ENCODE peak calls at places on chromosomes 16 and 17, in eight cellular contexts. H, B, T, U, Y, J, S and E are unnamed samples. For H3K9me3, the result is how much of the 10 kb centered on the place peaks cover.

GRCh38 chr17:16512011-16512410 is 20.0 kb upstream of the LRRC75A start:
- DNase-seq in H (no peak), B (no peak), T (no peak), U (peak), Y (peak), J (no peak), S (no peak), E (no peak)

GRCh38 chr17:49603720-49604119 is 28.0 kb downstream of the NXPH3 start:
- DNase-seq in H (no peak), B (no peak), T (peak), U (no peak), Y (no peak), J (no peak), S (no peak), E (no peak)

GRCh38 chr17:48127371-48128051 is 19.9 kb downstream of the SNX11 start:
- DNase-seq in H (no peak), B (no peak), T (peak), U (no peak), Y (no peak), J (no peak), S (no peak), E (no peak)

GRCh38 chr16:17481741-17482140 is 11.0 kb upstream of the XYLT1 start:
- DNase-seq in H (no peak), B (peak), T (no peak), U (no peak), Y (no peak), J (peak), S (no peak), E (no peak)

GRCh38 chr16:88010343-88010970 is 59.2 kb downstream of the BANP start:
- DNase-seq in H (no peak), B (no peak), T (no peak), U (no peak), Y (no peak), J (no peak), S (no peak), E (no peak)

GRCh38 chr17:65074778-65075250 is 18.3 kb upstream of the GNA13 start:
- DNase-seq in H (no peak), B (peak), T (no peak), U (no peak), Y (no peak), J (peak), S (peak), E (no peak)

GRCh38 chr17:78416791-78417530 is 38.5 kb downstream of the PGS1 start:
- DNase-seq in H (no peak), B (no peak), T (no peak), U (no peak), Y (no peak), J (peak), S (no peak), E (no peak)

GRCh38 chr16:4801051-4801961 is 1.1 kb downstream of the ROGDI start:
- DNase-seq in H (no peak), B (no peak), T (no peak), U (peak), Y (no peak), J (peak), S (no peak), E (no peak)

GRCh38 chr17:17090642-17091103 is 48.4 kb downstream of the MPRIP start:
- DNase-seq in H (no peak), B (no peak), T (no peak), U (no peak), Y (no peak), J (peak), S (peak), E (no peak)

GRCh38 chr16:26371349-26371869 is 679.6 kb downstream of the HS3ST4 start:
- DNase-seq in H (no peak), B (no peak), T (no peak), U (no peak), Y (no peak), J (no peak), S (no peak), E (no peak)

GRCh38 chr17:14080847-14081251 is 11.5 kb downstream of the COX10 start:
- DNase-seq in H (no peak), B (no peak), T (peak), U (no peak), Y (no peak), J (peak), S (no peak), E (no peak)

GRCh38 chr17:28684963-28685362 is 23.0 kb downstream of the SUPT6H start:
- DNase-seq in H (no peak), B (no peak), T (peak), U (no peak), Y (no peak), J (peak), S (peak), E (no peak)

GRCh38 chr17:69734656-69735055 is 320.2 kb downstream of the MAP2K6 start:
- DNase-seq in H (no peak), B (no peak), T (no peak), U (no peak), Y (no peak), J (no peak), S (no peak), E (no peak)
- H3K9me3 ChIP-seq in H (under half), B (under half), T (under half), U (under half), Y (under half), J (under half), S (under half), E (under half)

GRCh38 chr17:6910987-6911603 is 79.6 kb upstream of the TEKT1 start:
- DNase-seq in H (no peak), B (no peak), T (peak), U (peak), Y (peak), J (no peak), S (no peak), E (no peak)

GRCh38 chr17:6913608-6914443 is 82.0 kb upstream of the ALOX12 start:
- DNase-seq in H (peak), B (peak), T (peak), U (peak), Y (peak), J (peak), S (peak), E (peak)

GRCh38 chr17:6912110-6913051 is 80.9 kb upstream of the TEKT1 start:
- DNase-seq in H (no peak), B (no peak), T (no peak), U (no peak), Y (no peak), J (no peak), S (no peak), E (no peak)

GRCh38 chr17:6915620-6916019 is 80.2 kb upstream of the ALOX12 start:
- DNase-seq in H (no peak), B (no peak), T (no peak), U (no peak), Y (no peak), J (no peak), S (no peak), E (no peak)

DNA sequence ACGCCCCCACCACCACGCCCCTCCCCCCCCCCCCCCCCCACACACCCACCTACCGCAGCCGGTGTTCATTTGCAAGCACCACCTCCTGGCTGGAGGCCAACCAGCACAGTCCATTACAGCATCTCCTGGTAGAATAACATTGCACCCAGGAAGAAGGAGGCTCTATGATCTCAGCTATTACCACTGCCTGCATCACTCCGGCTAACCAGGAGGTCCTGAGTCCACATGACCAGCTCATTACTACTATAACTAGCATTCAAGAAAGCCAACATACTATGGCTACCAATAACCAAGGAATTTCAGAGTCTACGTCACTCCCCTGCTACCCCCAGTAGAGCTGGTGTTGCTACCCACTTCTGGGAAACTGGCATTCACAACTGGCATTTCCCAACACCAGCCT is 81.1 kb upstream of the ALOX12 start:
- DNase-seq in H (no peak), B (no peak), T (peak), U (no peak), Y (peak), J (peak), S (no peak), E (no peak)
- H3K9me3 ChIP-seq in H (under half), B (under half), T (under half), U (under half), Y (under half), J (under half), S (under half), E (under half)

DNA sequence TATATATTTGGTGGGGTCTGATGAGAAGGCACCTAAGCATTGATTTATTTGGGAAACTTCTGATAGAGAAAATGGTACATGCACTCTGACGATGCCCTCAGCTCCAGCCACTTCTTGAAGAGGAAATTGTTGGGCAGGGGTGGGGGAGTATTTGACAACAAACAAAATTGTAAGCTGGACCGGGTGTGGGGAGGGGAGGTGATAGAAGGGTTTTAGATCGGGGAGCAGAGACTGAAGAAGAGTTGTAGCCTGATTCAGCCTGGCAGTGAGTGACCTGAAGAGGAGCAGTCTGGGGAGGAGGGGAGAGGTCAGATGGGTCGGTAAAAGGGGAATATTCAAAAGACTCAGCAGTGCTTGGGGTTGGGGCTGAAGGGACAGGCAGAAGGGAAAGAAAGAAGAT is 2284.7 kb downstream of the TP53TG3F start:
- DNase-seq in H (no peak), B (no peak), T (no peak), U (no peak), Y (no peak), J (no peak), S (no peak), E (no peak)
- H3K9me3 ChIP-seq in H (under half), B (under half), T (under half), U (under half), Y (half or more), J (half or more), S (under half), E (under half)

GRCh38 chr16:16158741-16159374 is 64.4 kb downstream of the ABCC6 start:
- DNase-seq in H (no peak), B (no peak), T (peak), U (no peak), Y (no peak), J (no peak), S (no peak), E (no peak)
- H3K9me3 ChIP-seq in H (under half), B (under half), T (under half), U (under half), Y (under half), J (under half), S (under half), E (under half)

DNA sequence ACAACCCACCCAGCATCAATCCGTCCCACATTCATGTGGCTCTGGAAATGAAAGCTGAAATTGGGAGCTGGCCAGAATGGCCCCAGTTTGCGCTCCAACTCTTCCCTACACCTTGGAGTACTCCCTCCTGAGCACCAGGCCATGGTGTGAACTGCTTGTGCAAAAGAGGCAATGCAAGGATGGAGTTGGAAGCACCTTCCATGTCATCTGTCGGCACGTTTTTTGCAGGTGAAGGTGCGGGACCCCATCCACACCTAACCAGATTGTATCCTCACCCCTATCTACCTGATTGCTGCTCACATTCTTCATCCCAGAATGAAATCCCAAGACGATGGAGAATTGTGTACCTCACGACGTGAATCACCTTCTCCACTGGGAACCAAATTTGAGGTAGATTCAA is 136.6 kb upstream of the WSB1 start:
- DNase-seq in H (no peak), B (no peak), T (no peak), U (no peak), Y (no peak), J (no peak), S (no peak), E (no peak)
- H3K9me3 ChIP-seq in H (under half), B (under half), T (under half), U (under half), Y (under half), J (under half), S (under half), E (under half)

GRCh38 chr17:61409301-61410099 is 9.9 kb downstream of the TBX2 start:
- DNase-seq in H (peak), B (peak), T (peak), U (peak), Y (no peak), J (peak), S (peak), E (no peak)
- H3K9me3 ChIP-seq in H (under half), B (under half), T (under half), U (under half), Y (under half), J (under half), S (under half), E (under half)

GRCh38 chr17:68734202-68734825 is 133.1 kb upstream of the FAM20A start:
- DNase-seq in H (no peak), B (no peak), T (no peak), U (no peak), Y (no peak), J (no peak), S (no peak), E (no peak)
- H3K9me3 ChIP-seq in H (under half), B (under half), T (under half), U (under half), Y (under half), J (under half), S (under half), E (under half)

DNA sequence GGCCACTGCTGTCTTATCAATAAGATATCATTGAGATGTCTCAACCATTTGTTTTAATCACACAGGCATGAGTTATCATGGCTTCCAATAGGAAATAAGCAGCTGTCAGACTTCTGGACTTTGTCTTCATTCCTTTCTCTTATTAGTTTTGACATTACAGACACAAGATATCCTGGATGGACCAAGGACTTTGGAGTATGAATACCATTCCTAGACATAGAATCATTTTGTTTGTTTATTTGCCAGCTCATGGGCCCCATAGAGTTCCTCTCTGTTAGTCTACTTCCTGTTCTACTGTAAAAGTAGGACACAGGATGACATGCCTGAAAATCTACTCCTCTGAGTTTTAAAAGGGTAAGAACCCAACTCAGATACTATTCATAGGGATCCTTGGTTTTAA is 77.7 kb upstream of the KCNJ16 start:
- DNase-seq in H (no peak), B (no peak), T (peak), U (no peak), Y (no peak), J (peak), S (no peak), E (no peak)
- H3K9me3 ChIP-seq in H (under half), B (under half), T (under half), U (under half), Y (under half), J (under half), S (under half), E (under half)